ENCODE peak calls at places on chromosome 20, in eight cellular contexts. Y, K, X, U, D, I, H and N are unnamed samples.

GRCh38 chr20:24771651-24772061 is 177.4 kb upstream of the CST7 start:
- DNase-seq in Y (no peak), K (no peak), X (no peak), U (no peak), D (no peak), I (peak; percentile 24), H (no peak), N (no peak)

GRCh38 chr20:8220716-8221115 is 88.7 kb downstream of the PLCB1 start:
- DNase-seq in Y (no peak), K (no peak), X (no peak), U (no peak), D (no peak), I (no peak), H (no peak), N (no peak)

GRCh38 chr20:1823421-1823892 is 71.8 kb upstream of the SIRPA start:
- DNase-seq in Y (no peak), K (no peak), X (no peak), U (no peak), D (no peak), I (no peak), H (no peak), N (no peak)

GRCh38 chr20:16528078-16528477 is 45.2 kb downstream of the KIF16B start:
- DNase-seq in Y (peak; percentile 96), K (peak; percentile 78), X (no peak), U (peak; percentile 90), D (no peak), I (peak; percentile 54), H (no peak), N (no peak)

GRCh38 chr20:57390604-57391438 is at the start of gene RBM38:
- DNase-seq in Y (peak; percentile 49), K (peak; percentile 79), X (peak; percentile 80), U (peak; percentile 46), D (peak; percentile 78), I (peak; percentile 74), H (peak; percentile 62), N (peak; percentile 97)

GRCh38 chr20:40955326-40955725 is 73.3 kb upstream of the TOP1 start:
- DNase-seq in Y (no peak), K (no peak), X (no peak), U (no peak), D (no peak), I (peak; percentile 9), H (no peak), N (no peak)

GRCh38 chr20:36370991-36371390 is 64.9 kb downstream of the DLGAP4 start:
- DNase-seq in Y (no peak), K (no peak), X (no peak), U (no peak), D (no peak), I (no peak), H (no peak), N (no peak)

GRCh38 chr20:1934578-1935573 is 39.7 kb downstream of the SIRPA start:
- DNase-seq in Y (peak; percentile 78), K (no peak), X (no peak), U (peak; percentile 70), D (no peak), I (no peak), H (no peak), N (no peak)

GRCh38 chr20:50645253-50646068 is 45.9 kb downstream of the RIPOR3 start:
- DNase-seq in Y (peak; percentile 100), K (peak; percentile 71), X (no peak), U (peak; percentile 97), D (peak; percentile 77), I (peak; percentile 68), H (peak; percentile 50), N (no peak)

GRCh38 chr20:58471161-58471834 is 43.9 kb downstream of the APCDD1L start:
- DNase-seq in Y (peak; percentile 15), K (peak; percentile 48), X (no peak), U (no peak), D (no peak), I (no peak), H (no peak), N (no peak)

GRCh38 chr20:40442181-40442963 is 246.7 kb downstream of the MAFB start:
- DNase-seq in Y (no peak), K (no peak), X (no peak), U (no peak), D (peak; percentile 51), I (no peak), H (no peak), N (no peak)

GRCh38 chr20:6818033-6818808 is 50.7 kb downstream of the BMP2 start:
- DNase-seq in Y (no peak), K (no peak), X (no peak), U (peak; percentile 16), D (peak; percentile 28), I (no peak), H (no peak), N (no peak)

GRCh38 chr20:17856024-17856564 is 112.5 kb downstream of the SNX5 start:
- DNase-seq in Y (peak; percentile 28), K (peak; percentile 85), X (peak; percentile 93), U (no peak), D (no peak), I (peak; percentile 44), H (no peak), N (peak; percentile 72)

GRCh38 chr20:41482647-41483552 is 116.3 kb upstream of the EMILIN3 start:
- DNase-seq in Y (peak; percentile 93), K (no peak), X (no peak), U (peak; percentile 97), D (no peak), I (no peak), H (no peak), N (no peak)

GRCh38 chr20:32168184-32168910 is 39.2 kb downstream of the PLAGL2 start:
- DNase-seq in Y (peak; percentile 58), K (no peak), X (no peak), U (peak; percentile 54), D (peak; percentile 31), I (no peak), H (no peak), N (no peak)

GRCh38 chr20:19783966-19784401 is 25.9 kb downstream of the RIN2 start:
- DNase-seq in Y (peak; percentile 82), K (no peak), X (no peak), U (peak; percentile 88), D (no peak), I (peak; percentile 36), H (no peak), N (no peak)

GRCh38 chr20:7375905-7376304 is 564.4 kb downstream of the HAO1 start:
- DNase-seq in Y (peak; percentile 17), K (no peak), X (peak; percentile 43), U (no peak), D (no peak), I (no peak), H (no peak), N (peak; percentile 1)

DNA sequence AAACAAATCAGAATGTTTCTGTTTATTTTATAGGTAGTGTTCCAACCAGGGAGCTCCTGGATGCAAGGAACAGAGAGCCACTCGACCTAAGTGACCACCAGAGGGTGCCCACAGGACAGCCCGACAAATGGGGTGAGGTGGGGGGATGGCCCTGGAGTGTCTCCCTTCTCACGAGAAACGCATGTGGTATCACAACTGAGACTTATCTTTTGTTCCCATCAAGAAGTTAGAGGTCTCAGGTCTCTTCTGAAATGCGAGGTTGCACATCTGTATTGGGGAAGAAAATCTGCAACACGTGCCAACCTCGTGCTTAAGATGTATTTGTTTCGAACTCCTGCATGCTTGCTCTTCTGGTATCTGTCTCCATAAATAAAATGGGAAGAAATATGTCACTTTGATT is 104.0 kb downstream of the ISM1 start:
- DNase-seq in Y (peak; percentile 16), K (no peak), X (peak; percentile 36), U (peak; percentile 13), D (peak; percentile 78), I (no peak), H (no peak), N (no peak)
- TF ChIP-seq CTCF in Y (peak; percentile 49), K (peak; percentile 37), X (peak; percentile 77), U (peak; percentile 55), D (peak; percentile 35), I (no peak), H (peak; percentile 39), N (peak; percentile 50)

GRCh38 chr20:34675561-34675960 is 1.3 kb downstream of the PIGU start:
- DNase-seq in Y (no peak), K (no peak), X (no peak), U (no peak), D (no peak), I (no peak), H (no peak), N (no peak)

GRCh38 chr20:34675993-34676641 is 775 bp downstream of the PIGU start:
- DNase-seq in Y (no peak), K (no peak), X (peak; percentile 22), U (no peak), D (no peak), I (no peak), H (no peak), N (no peak)

GRCh38 chr20:34680586-34680985 is 3.7 kb upstream of the PIGU start:
- DNase-seq in Y (no peak), K (no peak), X (no peak), U (no peak), D (no peak), I (no peak), H (no peak), N (no peak)

GRCh38 chr20:34673411-34673810 is 3.5 kb downstream of the PIGU start:
- DNase-seq in Y (no peak), K (no peak), X (no peak), U (no peak), D (no peak), I (no peak), H (no peak), N (no peak)

GRCh38 chr20:34676642-34677373 is at the start of gene PIGU:
- DNase-seq in Y (peak; percentile 92), K (peak; percentile 97), X (peak; percentile 97), U (peak; percentile 94), D (peak; percentile 96), I (peak; percentile 97), H (peak; percentile 96), N (peak; percentile 95)
- TF ChIP-seq CTCF in Y (no peak), K (no peak), X (no peak), U (peak; percentile 6), D (no peak), I (no peak), H (peak; percentile 36), N (peak; percentile 4)

GRCh38 chr20:46752639-46753235 is 43.3 kb downstream of the SLC2A10 start:
- DNase-seq in Y (peak; percentile 62), K (peak; percentile 48), X (peak; percentile 57), U (peak; percentile 40), D (peak; percentile 73), I (peak; percentile 64), H (peak; percentile 36), N (peak; percentile 64)
- TF ChIP-seq CTCF in Y (peak; percentile 80), K (peak; percentile 66), X (peak; percentile 77), U (peak; percentile 68), D (peak; percentile 77), I (no peak), H (peak; percentile 78), N (peak; percentile 34)

GRCh38 chr20:63782051-63782471 is 42.5 kb downstream of the SLC2A4RG start:
- DNase-seq in Y (no peak), K (no peak), X (peak; percentile 36), U (no peak), D (no peak), I (no peak), H (no peak), N (no peak)

GRCh38 chr20:63778034-63778752 is 38.6 kb downstream of the SLC2A4RG start:
- DNase-seq in Y (no peak), K (no peak), X (no peak), U (peak; percentile 12), D (no peak), I (no peak), H (no peak), N (no peak)

GRCh38 chr20:63781181-63781580 is 41.6 kb downstream of the SLC2A4RG start:
- DNase-seq in Y (no peak), K (no peak), X (no peak), U (no peak), D (no peak), I (no peak), H (no peak), N (no peak)

GRCh38 chr20:63777614-63778013 is 38.0 kb downstream of the SLC2A4RG start:
- DNase-seq in Y (no peak), K (no peak), X (no peak), U (no peak), D (no peak), I (no peak), H (no peak), N (no peak)

GRCh38 chr20:63778857-63779256 is 39.3 kb downstream of the SLC2A4RG start:
- DNase-seq in Y (no peak), K (no peak), X (no peak), U (no peak), D (no peak), I (no peak), H (no peak), N (no peak)
- TF ChIP-seq CTCF in Y (no peak), K (no peak), X (peak; percentile 3), U (no peak), D (no peak), I (no peak), H (no peak), N (no peak)